ENCODE peak calls at places on chromosomes 12 and 14, in six cellular contexts. One of them, this sample, is unnamed.

GRCh38 chr12:66165141-66165540 is 4.7 kb downstream of the TMBIM4 start:
- DNase-seq in H1: no peak
- DNase-seq in GM12878: no peak
- DNase-seq in NT2/D1: no peak
- DNase-seq in HepG2: no peak
- DNase-seq in HCT116: no peak
- DNase-seq in this sample: no peak

GRCh38 chr14:97943619-97944018 is 1146.4 kb downstream of the VRK1 start:
- DNase-seq in H1: no peak
- DNase-seq in GM12878: no peak
- DNase-seq in NT2/D1: no peak
- DNase-seq in HepG2: no peak
- DNase-seq in HCT116: no peak
- DNase-seq in this sample: no peak

GRCh38 chr14:76551906-76552305 is 176.0 kb downstream of the ESRRB start:
- DNase-seq in H1: no peak
- DNase-seq in GM12878: no peak
- DNase-seq in NT2/D1: peak; percentile 78
- DNase-seq in HepG2: no peak
- DNase-seq in HCT116: no peak
- DNase-seq in this sample: no peak

GRCh38 chr14:61598980-61599379 is 96.3 kb upstream of the HIF1A start:
- DNase-seq in H1: no peak
- DNase-seq in GM12878: no peak
- DNase-seq in NT2/D1: no peak
- DNase-seq in HepG2: peak; percentile 50
- DNase-seq in HCT116: no peak
- DNase-seq in this sample: no peak

GRCh38 chr14:105525861-105526780 is at the start of gene TMEM121:
- DNase-seq in H1: no peak
- DNase-seq in GM12878: no peak
- DNase-seq in NT2/D1: no peak
- DNase-seq in HepG2: no peak
- DNase-seq in HCT116: no peak
- DNase-seq in this sample: peak; percentile 18

GRCh38 chr12:119808441-119808840 is 68.7 kb downstream of the CIT start:
- DNase-seq in H1: no peak
- DNase-seq in GM12878: no peak
- DNase-seq in NT2/D1: no peak
- DNase-seq in HepG2: no peak
- DNase-seq in HCT116: no peak
- DNase-seq in this sample: no peak

GRCh38 chr12:42921741-42922511 is 332.4 kb upstream of the PRICKLE1 start:
- DNase-seq in H1: no peak
- DNase-seq in GM12878: no peak
- DNase-seq in NT2/D1: no peak
- DNase-seq in HepG2: no peak
- DNase-seq in HCT116: no peak
- DNase-seq in this sample: no peak

GRCh38 chr12:11202811-11203210 is 16.1 kb upstream of the TAS2R42 start:
- DNase-seq in H1: no peak
- DNase-seq in GM12878: no peak
- DNase-seq in NT2/D1: no peak
- DNase-seq in HepG2: no peak
- DNase-seq in HCT116: no peak
- DNase-seq in this sample: no peak

DNA sequence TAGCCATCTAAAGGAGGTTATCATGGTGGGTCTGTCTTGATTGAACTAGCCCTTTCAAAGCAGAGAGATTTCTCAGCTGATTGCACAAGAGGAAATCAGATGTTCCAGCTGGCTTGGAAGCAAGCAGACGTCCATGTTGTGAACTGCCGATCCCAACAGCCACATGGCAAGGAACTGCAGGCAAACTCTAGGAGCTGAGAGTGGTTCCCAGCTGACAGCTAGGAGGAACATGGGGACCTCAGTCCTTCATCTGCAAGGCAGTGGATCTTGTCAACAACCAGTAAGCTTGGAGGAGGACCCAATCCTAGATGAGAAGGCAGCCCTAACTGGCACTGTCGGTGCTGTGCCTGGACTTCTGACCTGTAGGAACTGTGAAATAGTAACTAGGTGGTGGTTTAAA is 7.7 kb downstream of the ACVR1B start:
- DNase-seq in H1: no peak
- DNase-seq in GM12878: no peak
- DNase-seq in NT2/D1: no peak
- DNase-seq in HepG2: no peak
- DNase-seq in HCT116: no peak
- DNase-seq in this sample: no peak
- H3K4me3 ChIP-seq in H1: no peak overlapping the region
- H3K4me3 ChIP-seq in GM12878: no peak overlapping the region
- H3K4me3 ChIP-seq in NT2/D1: no peak overlapping the region
- H3K4me3 ChIP-seq in HepG2: peak overlapping the region; percentile 5
- H3K4me3 ChIP-seq in HCT116: no peak overlapping the region
- H3K4me3 ChIP-seq in this sample: no peak overlapping the region

DNA sequence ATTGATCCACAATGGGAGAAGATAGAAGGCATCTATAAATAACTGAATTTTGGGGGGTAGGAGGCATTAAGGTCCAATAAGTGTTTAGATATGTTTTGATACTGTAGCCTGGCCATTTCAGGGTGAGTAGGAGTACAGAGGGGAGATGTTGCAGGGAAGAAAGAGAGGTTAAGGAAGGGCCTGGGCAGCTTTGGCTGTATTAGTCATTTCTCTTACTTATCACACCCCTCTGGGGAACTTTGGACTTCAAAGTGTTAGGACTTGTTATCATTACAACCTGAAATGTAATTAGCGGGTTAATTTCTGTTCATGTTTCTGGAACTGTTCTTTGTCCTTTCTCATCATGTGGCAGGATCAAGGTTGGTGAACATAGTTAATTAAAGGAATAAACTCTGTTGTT is 40.3 kb downstream of the SUSD6 start:
- DNase-seq in H1: no peak
- DNase-seq in GM12878: no peak
- DNase-seq in NT2/D1: no peak
- DNase-seq in HepG2: no peak
- DNase-seq in HCT116: no peak
- DNase-seq in this sample: peak; percentile 21
- TF ChIP-seq ZNF274 in H1: no peak
- TF ChIP-seq ZNF274 in GM12878: no peak
- TF ChIP-seq ZNF274 in NT2/D1: no peak
- TF ChIP-seq ZNF274 in HepG2: no peak
- TF ChIP-seq ZNF274 in HCT116: no peak
- TF ChIP-seq ZNF274 in this sample: no peak

DNA sequence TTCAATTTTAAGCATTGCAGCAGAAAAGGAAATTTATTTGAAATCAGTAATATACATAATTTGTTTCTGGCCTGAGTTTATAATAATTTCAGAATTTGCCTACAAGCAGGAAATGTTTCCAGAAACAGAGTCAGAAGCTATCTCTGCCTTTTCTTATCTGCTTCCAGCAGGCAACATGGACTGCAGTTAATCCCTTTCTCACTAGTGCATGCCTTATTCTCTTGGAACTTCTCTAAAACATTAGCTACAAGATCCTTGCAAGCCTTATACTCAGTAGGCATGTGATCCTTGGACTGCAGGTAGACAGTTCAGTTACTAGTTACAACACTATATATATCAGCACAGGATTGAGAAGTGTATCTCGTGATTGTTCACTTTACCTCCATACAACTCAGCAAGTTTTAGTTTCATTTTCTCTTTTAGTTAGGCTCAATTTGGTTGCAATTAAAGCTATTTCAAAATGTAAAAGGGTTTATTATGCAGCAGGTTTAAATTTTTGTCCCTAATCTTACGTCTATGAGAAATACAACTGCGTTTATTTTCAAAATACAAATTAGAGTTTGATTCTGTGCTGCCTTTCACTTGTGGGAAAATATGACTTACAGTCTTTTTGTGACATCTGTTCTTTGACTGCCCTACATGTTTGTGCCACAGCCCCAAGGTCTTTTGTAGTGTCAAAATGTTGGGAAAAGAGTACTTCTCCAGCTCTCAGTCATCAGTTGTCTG is 709.1 kb upstream of the FOXG1 start:
- DNase-seq in H1: no peak
- DNase-seq in GM12878: no peak
- DNase-seq in NT2/D1: no peak
- DNase-seq in HepG2: no peak
- DNase-seq in HCT116: no peak
- DNase-seq in this sample: no peak
- H3K4me3 ChIP-seq in H1: no peak overlapping the region
- H3K4me3 ChIP-seq in GM12878: no peak overlapping the region
- H3K4me3 ChIP-seq in NT2/D1: no peak overlapping the region
- H3K4me3 ChIP-seq in HepG2: peak overlapping the region; percentile 13
- H3K4me3 ChIP-seq in HCT116: no peak overlapping the region
- H3K4me3 ChIP-seq in this sample: no peak overlapping the region

GRCh38 chr12:124680863-124681778 is 113.7 kb upstream of the NCOR2 start:
- DNase-seq in H1: peak; percentile 49
- DNase-seq in GM12878: peak; percentile 71
- DNase-seq in NT2/D1: peak; percentile 76
- DNase-seq in HepG2: peak; percentile 80
- DNase-seq in HCT116: peak; percentile 79
- DNase-seq in this sample: peak; percentile 65

GRCh38 chr12:124677552-124678356 is 110.3 kb upstream of the NCOR2 start:
- DNase-seq in H1: no peak
- DNase-seq in GM12878: no peak
- DNase-seq in NT2/D1: no peak
- DNase-seq in HepG2: no peak
- DNase-seq in HCT116: no peak
- DNase-seq in this sample: no peak

GRCh38 chr12:124678421-124678893 is 111.0 kb upstream of the NCOR2 start:
- DNase-seq in H1: no peak
- DNase-seq in GM12878: no peak
- DNase-seq in NT2/D1: no peak
- DNase-seq in HepG2: no peak
- DNase-seq in HCT116: no peak
- DNase-seq in this sample: no peak

GRCh38 chr12:124679047-124679446 is 111.6 kb upstream of the NCOR2 start:
- DNase-seq in H1: no peak
- DNase-seq in GM12878: no peak
- DNase-seq in NT2/D1: no peak
- DNase-seq in HepG2: no peak
- DNase-seq in HCT116: no peak
- DNase-seq in this sample: no peak

GRCh38 chr12:124679533-124680371 is 112.3 kb upstream of the NCOR2 start:
- DNase-seq in H1: no peak
- DNase-seq in GM12878: no peak
- DNase-seq in NT2/D1: no peak
- DNase-seq in HepG2: peak; percentile 51
- DNase-seq in HCT116: no peak
- DNase-seq in this sample: peak; percentile 40
- TF ChIP-seq ZNF274 in H1: no peak
- TF ChIP-seq ZNF274 in GM12878: no peak
- TF ChIP-seq ZNF274 in NT2/D1: no peak
- TF ChIP-seq ZNF274 in HepG2: no peak
- TF ChIP-seq ZNF274 in HCT116: no peak
- TF ChIP-seq ZNF274 in this sample: no peak

GRCh38 chr12:117587646-117588287 is 226.3 kb upstream of the NOS1 start:
- DNase-seq in H1: peak; percentile 36
- DNase-seq in GM12878: no peak
- DNase-seq in NT2/D1: no peak
- DNase-seq in HepG2: peak; percentile 15
- DNase-seq in HCT116: peak; percentile 15
- DNase-seq in this sample: peak; percentile 80
- H3K4me3 ChIP-seq in H1: no peak overlapping the region
- H3K4me3 ChIP-seq in GM12878: no peak overlapping the region
- H3K4me3 ChIP-seq in NT2/D1: no peak overlapping the region
- H3K4me3 ChIP-seq in HepG2: no peak overlapping the region
- H3K4me3 ChIP-seq in HCT116: no peak overlapping the region
- H3K4me3 ChIP-seq in this sample: no peak overlapping the region

DNA sequence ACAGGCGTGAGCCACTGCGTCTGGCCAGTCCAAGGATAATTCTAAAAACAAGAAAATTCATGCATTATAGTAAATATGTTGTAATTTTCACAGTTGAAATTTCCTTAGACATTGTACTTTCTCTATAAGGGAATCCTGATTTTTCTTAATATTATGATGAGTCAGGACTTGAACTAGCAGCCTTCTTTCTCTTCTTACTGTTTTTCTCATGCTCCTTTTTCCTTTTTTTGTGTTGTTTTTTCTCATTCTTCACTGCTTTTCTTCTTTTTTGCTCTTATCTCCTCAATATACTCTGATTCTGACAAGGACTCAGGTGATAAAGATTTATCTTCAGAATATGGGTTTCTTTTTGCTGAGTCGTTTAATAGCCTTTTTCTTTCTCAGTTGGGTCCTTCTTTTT is 117.7 kb downstream of the LMNTD1 start:
- DNase-seq in H1: no peak
- DNase-seq in GM12878: no peak
- DNase-seq in NT2/D1: no peak
- DNase-seq in HepG2: no peak
- DNase-seq in HCT116: no peak
- DNase-seq in this sample: no peak
- TF ChIP-seq ZNF274 in H1: no peak
- TF ChIP-seq ZNF274 in GM12878: no peak
- TF ChIP-seq ZNF274 in NT2/D1: no peak
- TF ChIP-seq ZNF274 in HepG2: no peak
- TF ChIP-seq ZNF274 in HCT116: no peak
- TF ChIP-seq ZNF274 in this sample: no peak

DNA sequence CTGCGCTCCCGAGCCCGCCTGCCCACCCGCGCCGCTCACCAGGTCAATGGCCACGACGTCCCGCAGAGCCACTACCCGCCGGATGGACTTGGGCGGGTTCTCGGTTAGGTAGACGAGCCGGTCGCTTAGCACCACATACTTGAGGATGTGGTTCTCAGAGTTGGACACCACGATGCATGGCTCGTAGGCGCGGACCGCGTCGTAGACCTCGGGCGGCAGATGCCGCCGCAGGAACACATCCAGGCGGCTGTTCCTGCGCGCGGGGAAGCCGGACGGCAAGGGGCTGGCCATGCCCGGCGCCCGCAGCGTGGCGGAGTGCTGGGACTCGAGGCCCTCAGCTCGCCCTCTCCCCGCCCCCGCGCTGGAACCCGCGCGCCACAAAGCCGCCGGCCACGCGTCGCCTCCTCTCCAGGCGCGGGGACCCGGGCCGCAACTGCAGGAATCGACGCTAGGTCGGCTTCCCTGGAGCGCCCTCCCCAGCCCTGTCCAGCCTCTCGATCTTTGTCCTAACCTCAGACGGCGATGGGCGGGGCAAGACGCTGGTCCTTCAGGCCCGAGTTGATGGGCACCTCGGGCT is at the start of gene C12orf56:
- DNase-seq in H1: no peak
- DNase-seq in GM12878: no peak
- DNase-seq in NT2/D1: no peak
- DNase-seq in HepG2: no peak
- DNase-seq in HCT116: no peak
- DNase-seq in this sample: peak; percentile 19
- H3K4me3 ChIP-seq in H1: peak within 1 kb of the TSS; percentile 39
- H3K4me3 ChIP-seq in GM12878: no peak within 1 kb of the TSS
- H3K4me3 ChIP-seq in NT2/D1: no peak within 1 kb of the TSS
- H3K4me3 ChIP-seq in HepG2: no peak within 1 kb of the TSS
- H3K4me3 ChIP-seq in HCT116: no peak within 1 kb of the TSS
- H3K4me3 ChIP-seq in this sample: no peak within 1 kb of the TSS

GRCh38 chr14:44564908-44565307 is 57.8 kb upstream of the FSCB start:
- DNase-seq in H1: no peak
- DNase-seq in GM12878: no peak
- DNase-seq in NT2/D1: no peak
- DNase-seq in HepG2: no peak
- DNase-seq in HCT116: no peak
- DNase-seq in this sample: no peak

GRCh38 chr14:44565968-44566367 is 58.9 kb upstream of the FSCB start:
- DNase-seq in H1: no peak
- DNase-seq in GM12878: no peak
- DNase-seq in NT2/D1: no peak
- DNase-seq in HepG2: no peak
- DNase-seq in HCT116: no peak
- DNase-seq in this sample: no peak

GRCh38 chr14:44567997-44568396 is 60.9 kb upstream of the FSCB start:
- DNase-seq in H1: no peak
- DNase-seq in GM12878: no peak
- DNase-seq in NT2/D1: no peak
- DNase-seq in HepG2: no peak
- DNase-seq in HCT116: no peak
- DNase-seq in this sample: no peak
- TF ChIP-seq ZNF274 in H1: no peak
- TF ChIP-seq ZNF274 in GM12878: no peak
- TF ChIP-seq ZNF274 in NT2/D1: no peak
- TF ChIP-seq ZNF274 in HepG2: no peak
- TF ChIP-seq ZNF274 in HCT116: no peak
- TF ChIP-seq ZNF274 in this sample: no peak